ENCODE peak calls at places on chromosome 18, in six cellular contexts. Q is stomach, C is NB4, N is prostate gland, L is K562, F is right lobe of liver. E is an unnamed sample.

GRCh38 chr18:34970106-34970505 is 71.1 kb upstream of the MAPRE2 start:
- DNase-seq in Q (no peak), C (no peak), N (no peak), L (no peak), F (no peak), E (no peak)

GRCh38 chr18:35247412-35248249 is 6.8 kb downstream of the ZNF397 start:
- DNase-seq in Q (no peak), C (peak; percentile 55), N (no peak), L (no peak), F (no peak), E (no peak)

GRCh38 chr18:80170395-80171094 is 61.5 kb downstream of the ADNP2 start:
- DNase-seq in Q (no peak), C (no peak), N (no peak), L (no peak), F (no peak), E (no peak)

GRCh38 chr18:49846263-49846662 is 32.9 kb upstream of the ACAA2 start:
- DNase-seq in Q (no peak), C (no peak), N (no peak), L (no peak), F (no peak), E (no peak)

GRCh38 chr18:708096-708495 is 4.3 kb downstream of the ENOSF1 start:
- DNase-seq in Q (no peak), C (no peak), N (no peak), L (no peak), F (no peak), E (no peak)

GRCh38 chr18:48728204-48728833 is 189.5 kb downstream of the CTIF start:
- DNase-seq in Q (no peak), C (peak; percentile 18), N (no peak), L (no peak), F (no peak), E (no peak)

GRCh38 chr18:42330296-42330695 is 375.3 kb downstream of the PIK3C3 start:
- DNase-seq in Q (no peak), C (no peak), N (no peak), L (no peak), F (no peak), E (no peak)

GRCh38 chr18:55219823-55220222 is 260.6 kb upstream of the CCDC68 start:
- DNase-seq in Q (no peak), C (no peak), N (no peak), L (no peak), F (no peak), E (no peak)

GRCh38 chr18:62899534-62899933 is 184.2 kb downstream of the PHLPP1 start:
- DNase-seq in Q (no peak), C (no peak), N (no peak), L (no peak), F (no peak), E (no peak)

GRCh38 chr18:57748770-57749603 is 54.1 kb downstream of the ATP8B1 start:
- DNase-seq in Q (peak; percentile 42), C (peak; percentile 66), N (peak; percentile 54), L (no peak), F (no peak), E (peak; percentile 21)

GRCh38 chr18:40877096-40877495 is 1077.9 kb upstream of the PIK3C3 start:
- DNase-seq in Q (no peak), C (no peak), N (no peak), L (no peak), F (no peak), E (no peak)

GRCh38 chr18:11511434-11512095 is 97.8 kb upstream of the SLC35G4 start:
- DNase-seq in Q (no peak), C (no peak), N (no peak), L (no peak), F (no peak), E (peak; percentile 22)

GRCh38 chr18:10518595-10519273 is 7.1 kb upstream of the NAPG start:
- DNase-seq in Q (peak; percentile 35), C (peak; percentile 53), N (peak; percentile 47), L (peak; percentile 38), F (no peak), E (no peak)

GRCh38 chr18:48084041-48084757 is 153.7 kb upstream of the SMAD2 start:
- DNase-seq in Q (no peak), C (no peak), N (no peak), L (no peak), F (no peak), E (no peak)

GRCh38 chr18:3593381-3593903 is 143.5 kb downstream of the TGIF1 start:
- DNase-seq in Q (no peak), C (peak; percentile 63), N (peak; percentile 75), L (peak; percentile 67), F (no peak), E (no peak)

GRCh38 chr18:58639751-58640427 is 11.0 kb upstream of the ALPK2 start:
- DNase-seq in Q (no peak), C (peak; percentile 49), N (no peak), L (no peak), F (no peak), E (no peak)

GRCh38 chr18:36786686-36787085 is 42.1 kb downstream of the TPGS2 start:
- DNase-seq in Q (no peak), C (no peak), N (peak; percentile 15), L (no peak), F (no peak), E (no peak)

GRCh38 chr18:31248783-31249521 is 69.0 kb upstream of the DSG1 start:
- DNase-seq in Q (no peak), C (no peak), N (no peak), L (no peak), F (no peak), E (no peak)

GRCh38 chr18:74652392-74652988 is 54.8 kb downstream of the ZNF407 start:
- DNase-seq in Q (no peak), C (peak; percentile 55), N (no peak), L (peak; percentile 12), F (no peak), E (no peak)

GRCh38 chr18:11091746-11092145 is 57.6 kb downstream of the PIEZO2 start:
- DNase-seq in Q (no peak), C (no peak), N (no peak), L (no peak), F (no peak), E (no peak)

DNA sequence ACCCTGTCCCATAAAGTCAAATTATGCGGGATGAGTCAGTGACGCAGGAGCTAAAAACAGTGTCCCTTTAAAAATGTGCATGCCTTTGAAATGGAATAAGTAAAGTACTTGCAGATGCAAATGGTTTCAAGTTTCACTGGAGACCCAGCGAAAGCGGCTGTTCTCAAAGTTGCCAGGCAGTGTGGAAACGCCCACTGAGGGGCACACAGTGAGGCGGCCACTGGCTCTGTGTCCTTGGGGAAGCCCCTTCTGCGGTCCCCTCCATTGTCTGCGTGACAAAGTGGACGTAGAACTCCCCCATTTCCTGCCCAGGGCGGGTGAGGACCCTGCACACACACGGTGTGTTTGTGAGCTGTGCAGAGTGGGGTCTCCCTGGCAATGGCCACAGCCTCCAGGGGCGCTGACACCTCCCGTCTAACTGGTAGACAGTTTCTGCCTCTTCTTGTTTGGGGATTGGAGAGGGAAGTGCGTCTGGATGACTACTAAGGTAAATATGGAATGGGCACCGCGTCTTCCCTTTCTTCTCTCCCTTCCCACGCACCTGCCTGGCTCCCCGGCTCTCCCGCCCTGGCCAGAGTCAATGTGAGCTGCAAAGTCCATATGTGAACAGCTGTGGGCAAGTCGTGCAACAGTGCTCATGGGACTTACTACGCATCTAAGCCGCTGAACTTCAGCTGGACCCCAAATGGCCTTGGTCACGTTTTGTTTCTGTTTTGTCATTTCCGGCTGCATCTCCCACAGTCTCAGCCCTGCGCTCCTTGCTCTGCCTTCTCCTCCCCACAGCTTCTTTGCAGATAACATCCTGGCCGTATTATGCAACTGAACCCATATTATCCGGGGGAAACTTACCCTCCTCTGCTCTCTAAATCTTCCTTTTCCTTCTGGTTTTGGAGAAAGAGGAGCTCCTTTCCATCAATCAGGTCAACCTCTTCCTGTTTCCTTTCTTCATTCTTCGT is 33.7 kb upstream of the ZNF516 start:
- DNase-seq in Q (peak; percentile 46), C (peak; percentile 97), N (peak; percentile 25), L (no peak), F (peak; percentile 68), E (no peak)
- TF ChIP-seq POLR2A in Q (no peak), C (no peak), N (no peak), L (no peak), F (no peak), E (no peak)

GRCh38 chr18:79068946-79069791 is at the start of gene ATP9B:
- DNase-seq in Q (peak; percentile 98), C (peak; percentile 96), N (peak; percentile 96), L (peak; percentile 94), F (peak; percentile 99), E (peak; percentile 93)
- TF ChIP-seq POLR2A in Q (peak; percentile 16), C (peak; percentile 26), N (peak; percentile 74), L (peak; percentile 75), F (peak; percentile 76), E (no peak)

GRCh38 chr18:22563098-22563707 is 145.5 kb upstream of the CTAGE1 start:
- DNase-seq in Q (peak; percentile 40), C (peak; percentile 69), N (peak; percentile 59), L (peak; percentile 69), F (no peak), E (peak; percentile 29)
- TF ChIP-seq POLR2A in Q (no peak), C (no peak), N (no peak), L (no peak), F (peak; percentile 42), E (no peak)

GRCh38 chr18:5628512-5629255 is 84.9 kb upstream of the EPB41L3 start:
- DNase-seq in Q (peak; percentile 31), C (no peak), N (no peak), L (no peak), F (peak; percentile 54), E (peak; percentile 28)
- TF ChIP-seq POLR2A in Q (no peak), C (no peak), N (no peak), L (no peak), F (no peak), E (no peak)

E was measured in GM12891.